ENCODE peak calls at places on chromosomes 1 and 21, in eight cellular contexts. B is uterus, V is AG04449, Y is neural progenitor cell, R is GM12865, O is HL-60, Q is heart left ventricle, K is GM12864. W is an unnamed sample.

GRCh38 chr1:53442297-53442696 is 16.9 kb upstream of the DMRTB1 start:
- DNase-seq in B (no peak), V (no peak), Y (peak; percentile 61), R (no peak), O (no peak), Q (no peak), K (no peak), W (peak; percentile 69)

GRCh38 chr21:43305336-43305665 is 121.6 kb downstream of the SIK1 start:
- DNase-seq in B (no peak), V (no peak), Y (no peak), R (no peak), O (no peak), Q (no peak), K (no peak), W (no peak)

GRCh38 chr1:229199892-229200291 is 71.0 kb upstream of the RAB4A start:
- DNase-seq in B (no peak), V (no peak), Y (no peak), R (peak; percentile 59), O (no peak), Q (no peak), K (peak; percentile 16), W (no peak)

GRCh38 chr1:94982403-94982802 is 55.5 kb upstream of the CNN3 start:
- DNase-seq in B (no peak), V (no peak), Y (no peak), R (no peak), O (no peak), Q (no peak), K (no peak), W (no peak)

GRCh38 chr1:218867941-218868656 is 305.6 kb upstream of the LYPLAL1 start:
- DNase-seq in B (no peak), V (no peak), Y (no peak), R (no peak), O (no peak), Q (no peak), K (no peak), W (peak; percentile 48)

GRCh38 chr21:46356494-46357334 is 32.8 kb downstream of the PCNT start:
- DNase-seq in B (no peak), V (no peak), Y (no peak), R (peak; percentile 53), O (no peak), Q (no peak), K (no peak), W (no peak)

GRCh38 chr1:245475116-245475515 is 320.3 kb downstream of the KIF26B start:
- DNase-seq in B (no peak), V (no peak), Y (no peak), R (no peak), O (no peak), Q (no peak), K (no peak), W (no peak)

GRCh38 chr21:42367379-42368165 is 1.2 kb upstream of the TFF1 start:
- DNase-seq in B (no peak), V (no peak), Y (no peak), R (no peak), O (no peak), Q (no peak), K (no peak), W (no peak)

GRCh38 chr1:210771131-210771530 is 362.8 kb downstream of the KCNH1 start:
- DNase-seq in B (no peak), V (no peak), Y (no peak), R (no peak), O (no peak), Q (no peak), K (no peak), W (no peak)

GRCh38 chr1:31689821-31690220 is 14.0 kb downstream of the COL16A1 start:
- DNase-seq in B (no peak), V (peak; percentile 86), Y (no peak), R (no peak), O (no peak), Q (no peak), K (no peak), W (peak; percentile 91)

GRCh38 chr1:223363856-223364684 is at the start of gene SUSD4:
- DNase-seq in B (no peak), V (no peak), Y (peak; percentile 90), R (peak; percentile 41), O (peak; percentile 20), Q (peak; percentile 29), K (no peak), W (no peak)

GRCh38 chr1:48688102-48688760 is 88.5 kb downstream of the BEND5 start:
- DNase-seq in B (no peak), V (no peak), Y (peak; percentile 28), R (peak; percentile 11), O (no peak), Q (no peak), K (no peak), W (no peak)

GRCh38 chr1:48693674-48694347 is 82.9 kb downstream of the BEND5 start:
- DNase-seq in B (no peak), V (no peak), Y (no peak), R (no peak), O (no peak), Q (no peak), K (no peak), W (no peak)

GRCh38 chr1:48691429-48692001 is 85.2 kb downstream of the BEND5 start:
- DNase-seq in B (no peak), V (no peak), Y (no peak), R (peak; percentile 16), O (no peak), Q (no peak), K (no peak), W (no peak)

GRCh38 chr1:48693180-48693579 is 83.5 kb downstream of the BEND5 start:
- DNase-seq in B (no peak), V (no peak), Y (no peak), R (no peak), O (no peak), Q (no peak), K (no peak), W (no peak)

DNA sequence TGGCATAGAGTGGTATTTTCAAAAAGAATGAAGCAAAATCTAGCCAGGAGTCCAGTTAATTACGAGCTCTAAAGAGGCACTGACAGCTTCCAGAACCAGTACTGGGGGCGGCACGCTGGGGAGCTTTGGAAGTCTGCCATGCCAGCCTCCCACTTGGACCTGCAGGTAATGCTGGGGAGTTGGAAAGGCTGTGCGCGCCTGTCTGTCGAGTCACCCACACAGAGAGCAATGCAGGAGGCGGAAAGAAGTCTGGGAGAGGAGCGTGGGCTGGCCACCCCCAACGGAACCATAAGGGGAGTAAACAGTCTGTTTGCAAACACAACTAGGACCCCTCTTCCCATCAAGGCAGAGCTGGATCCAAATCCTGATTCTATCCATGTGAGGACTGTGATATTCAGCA is 84.5 kb downstream of the BEND5 start:
- DNase-seq in B (no peak), V (no peak), Y (no peak), R (no peak), O (no peak), Q (no peak), K (no peak), W (no peak)
- TF ChIP-seq CTCF in B (no peak), V (no peak), Y (no peak), R (no peak), O (no peak), Q (no peak), K (no peak), W (no peak)

DNA sequence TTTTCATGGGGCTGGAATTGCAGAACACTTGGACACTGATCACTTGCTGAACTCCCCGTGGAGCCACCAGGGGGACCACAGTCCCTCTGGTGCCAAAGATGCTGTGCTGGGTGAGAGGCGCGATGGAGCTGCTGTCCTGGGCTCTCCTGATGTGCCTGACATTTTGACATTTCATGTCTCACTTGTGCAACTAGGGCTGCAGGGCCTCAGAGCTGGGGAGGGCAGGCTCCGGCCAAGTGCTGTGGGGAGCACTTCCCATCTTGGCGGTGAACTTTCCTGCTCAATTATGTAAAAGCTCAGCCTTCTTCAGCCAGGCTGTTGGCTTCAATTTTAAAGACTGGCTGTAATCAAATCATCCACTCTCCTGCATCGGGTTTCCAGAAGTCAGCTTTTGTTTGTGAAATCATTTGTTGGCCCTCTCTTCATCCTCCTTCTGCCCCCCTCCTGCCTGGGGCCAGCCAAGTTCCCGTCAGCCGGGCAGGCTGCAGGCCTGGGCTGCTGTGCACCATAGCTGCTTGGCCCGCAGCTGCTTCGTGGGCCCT is 36.8 kb downstream of the KCNAB2 start:
- DNase-seq in B (peak; percentile 59), V (no peak), Y (peak; percentile 50), R (no peak), O (no peak), Q (no peak), K (no peak), W (no peak)
- TF ChIP-seq CTCF in B (no peak), V (peak; percentile 47), Y (peak; percentile 56), R (no peak), O (no peak), Q (no peak), K (peak; percentile 14), W (peak; percentile 51)

GRCh38 chr21:39116761-39117425 is 66.4 kb downstream of the PSMG1 start:
- DNase-seq in B (no peak), V (no peak), Y (no peak), R (no peak), O (no peak), Q (no peak), K (no peak), W (no peak)

GRCh38 chr21:39114871-39115658 is 68.2 kb downstream of the PSMG1 start:
- DNase-seq in B (no peak), V (no peak), Y (no peak), R (no peak), O (no peak), Q (no peak), K (no peak), W (peak; percentile 48)

GRCh38 chr21:39117571-39117970 is 65.7 kb downstream of the PSMG1 start:
- DNase-seq in B (no peak), V (no peak), Y (no peak), R (no peak), O (no peak), Q (no peak), K (no peak), W (no peak)

GRCh38 chr21:39118061-39118460 is 65.2 kb downstream of the PSMG1 start:
- DNase-seq in B (no peak), V (no peak), Y (no peak), R (no peak), O (no peak), Q (no peak), K (no peak), W (no peak)

GRCh38 chr21:39115659-39116235 is 67.5 kb downstream of the PSMG1 start:
- DNase-seq in B (no peak), V (no peak), Y (no peak), R (no peak), O (no peak), Q (no peak), K (no peak), W (no peak)
- TF ChIP-seq CTCF in B (no peak), V (no peak), Y (no peak), R (no peak), O (no peak), Q (no peak), K (no peak), W (no peak)

DNA sequence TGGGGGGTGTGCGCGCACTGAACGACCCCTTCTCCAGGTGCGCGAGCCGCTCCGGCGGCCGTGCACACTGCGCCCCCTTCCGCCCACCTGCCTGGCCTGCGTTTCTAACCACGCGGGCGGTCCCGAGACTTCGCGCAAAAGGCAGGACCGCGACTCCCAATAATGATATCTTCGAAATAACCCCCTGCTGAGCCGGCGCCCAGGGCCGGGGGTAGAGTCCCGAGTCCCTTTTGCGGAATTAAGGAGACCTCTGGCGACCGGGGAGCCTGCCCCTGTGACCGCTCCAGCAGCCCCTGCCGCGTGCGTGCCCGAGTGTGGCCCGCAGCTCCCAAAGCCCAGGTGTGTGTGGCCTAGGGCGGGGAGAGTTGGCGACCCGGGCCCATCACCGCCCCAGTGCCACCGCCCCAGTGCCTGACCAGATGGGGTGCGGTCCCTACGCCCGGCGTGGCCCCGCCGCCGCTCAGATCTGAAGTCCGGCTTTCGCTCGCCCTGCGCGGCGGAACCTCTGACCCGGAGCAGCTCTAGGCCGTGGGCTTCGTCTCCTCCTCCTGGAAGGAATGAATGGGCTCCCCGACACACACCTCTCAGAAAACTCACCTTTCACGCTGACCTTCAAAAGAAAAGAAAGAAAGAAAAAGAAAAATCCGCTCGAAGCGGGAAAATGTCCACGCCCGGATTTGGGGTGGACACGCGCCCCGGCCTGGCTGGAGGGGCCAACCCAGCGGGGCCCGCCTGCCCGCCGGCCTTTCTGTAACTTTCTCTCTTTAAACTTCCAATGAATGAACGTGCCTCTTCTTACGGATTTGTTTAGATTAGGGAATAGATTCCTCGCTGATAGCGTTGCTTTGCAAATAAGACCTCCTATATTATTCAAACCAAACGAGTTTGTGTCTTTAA is 5.5 kb upstream of the SIM2 start:
- DNase-seq in B (no peak), V (no peak), Y (peak; percentile 73), R (no peak), O (no peak), Q (no peak), K (no peak), W (no peak)
- TF ChIP-seq CTCF in B (no peak), V (peak; percentile 16), Y (peak; percentile 70), R (no peak), O (no peak), Q (no peak), K (peak; percentile 23), W (peak; percentile 50)

W was measured in brain microvascular endothelial cell.